ENCODE peak calls at places on chromosome X, in nine cellular contexts. Y is psoas muscle, K is HFF-Myc, E is tibial nerve, J is astrocyte of the spinal cord, Q is mucosa of descending colon, B is brain microvascular endothelial cell, R is heart right ventricle, X is PC-9. F is an unnamed sample.

GRCh38 chrX:75131973-75132627 is 24.0 kb downstream of the ABCB7 start:
- DNase-seq in Y (peak), K (no peak), E (no peak), J (no peak), Q (no peak), B (no peak), R (peak), X (no peak), F (no peak)

GRCh38 chrX:2172359-2172758 is 328.4 kb downstream of the DHRSX start:
- DNase-seq in Y (no peak), K (no peak), E (no peak), J (no peak), Q (no peak), B (no peak), R (no peak), X (no peak), F (no peak)

GRCh38 chrX:45009371-45010000 is 136.5 kb downstream of the KDM6A start:
- DNase-seq in Y (no peak), K (no peak), E (no peak), J (peak), Q (no peak), B (no peak), R (no peak), X (no peak), F (no peak)

GRCh38 chrX:150729956-150730355 is 36.8 kb downstream of the MTMR1 start:
- DNase-seq in Y (no peak), K (no peak), E (no peak), J (no peak), Q (no peak), B (no peak), R (no peak), X (no peak), F (no peak)

GRCh38 chrX:101452051-101452450 is 33.2 kb upstream of the ARMCX4 start:
- DNase-seq in Y (no peak), K (no peak), E (no peak), J (no peak), Q (no peak), B (no peak), R (no peak), X (peak), F (no peak)

GRCh38 chrX:24081661-24082154 is 27.0 kb downstream of the EIF2S3 start:
- DNase-seq in Y (peak), K (no peak), E (peak), J (peak), Q (peak), B (peak), R (peak), X (peak), F (peak)

GRCh38 chrX:25343060-25343459 is 327.3 kb upstream of the ARX start:
- DNase-seq in Y (no peak), K (no peak), E (no peak), J (no peak), Q (no peak), B (no peak), R (no peak), X (no peak), F (no peak)

GRCh38 chrX:120769576-120770341 is 105.9 kb downstream of the CT47B1 start:
- DNase-seq in Y (no peak), K (no peak), E (no peak), J (peak), Q (no peak), B (peak), R (no peak), X (peak), F (peak)

GRCh38 chrX:131942045-131942444 is 81.1 kb upstream of the STK26 start:
- DNase-seq in Y (no peak), K (no peak), E (no peak), J (no peak), Q (no peak), B (no peak), R (no peak), X (no peak), F (no peak)

GRCh38 chrX:78944351-78944750 is 840 bp upstream of the P2RY10 start:
- DNase-seq in Y (no peak), K (no peak), E (no peak), J (no peak), Q (no peak), B (no peak), R (no peak), X (no peak), F (no peak)

GRCh38 chrX:133215747-133216146 is 2.4 kb downstream of the TFDP3 start:
- DNase-seq in Y (no peak), K (no peak), E (no peak), J (peak), Q (no peak), B (peak), R (no peak), X (no peak), F (no peak)

GRCh38 chrX:13087322-13088154 is 43.1 kb upstream of the FAM9C start:
- DNase-seq in Y (no peak), K (no peak), E (no peak), J (peak), Q (no peak), B (peak), R (no peak), X (peak), F (peak)

GRCh38 chrX:31572396-31572795 is 500.6 kb upstream of the FTHL17 start:
- DNase-seq in Y (no peak), K (no peak), E (no peak), J (no peak), Q (no peak), B (no peak), R (no peak), X (no peak), F (no peak)

GRCh38 chrX:14777484-14777883 is 95.4 kb downstream of the FANCB start:
- DNase-seq in Y (no peak), K (no peak), E (no peak), J (peak), Q (no peak), B (no peak), R (no peak), X (peak), F (no peak)

GRCh38 chrX:24479924-24480722 is 15.0 kb downstream of the PDK3 start:
- DNase-seq in Y (no peak), K (no peak), E (peak), J (no peak), Q (peak), B (no peak), R (no peak), X (peak), F (no peak)

DNA sequence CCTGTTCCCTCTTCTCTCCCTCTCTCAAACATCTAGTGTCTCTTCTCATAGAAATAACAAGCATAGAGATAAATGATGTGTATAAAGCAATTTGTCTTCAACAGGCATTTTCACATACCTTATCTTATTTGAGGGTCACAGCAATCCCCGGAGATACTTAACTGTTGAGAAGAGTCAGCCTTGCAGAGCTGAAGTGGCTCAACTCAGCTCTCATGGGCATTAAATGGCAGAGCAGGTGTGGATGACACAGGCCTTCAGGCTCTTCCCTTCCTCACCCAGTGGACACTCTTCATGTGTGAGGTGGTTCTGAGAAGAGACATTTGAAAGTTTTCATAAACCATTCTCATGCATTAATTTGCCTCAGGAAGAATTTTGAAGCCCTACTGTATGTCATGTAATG is 134.2 kb downstream of the AFF2 start:
- DNase-seq in Y (no peak), K (no peak), E (no peak), J (no peak), Q (no peak), B (no peak), R (no peak), X (peak), F (no peak)
- H3K4me3 ChIP-seq in Y (no peak), K (no peak), E (no peak), J (no peak), Q (no peak), B (no peak), R (no peak), X (no peak), F (no peak)

GRCh38 chrX:51148848-51149247 is 183.8 kb upstream of the NUDT10 start:
- DNase-seq in Y (no peak), K (no peak), E (no peak), J (no peak), Q (no peak), B (no peak), R (no peak), X (no peak), F (no peak)
- TF ChIP-seq CTCF in Y (no peak), K (no peak), E (no peak), J (no peak), Q (no peak), B (no peak), R (no peak), X (no peak), F (peak)

GRCh38 chrX:153968754-153969124 is 2.9 kb downstream of the HCFC1 start:
- DNase-seq in Y (peak), K (no peak), E (no peak), J (peak), Q (no peak), B (no peak), R (no peak), X (no peak), F (no peak)

GRCh38 chrX:153966841-153967535 is 4.6 kb downstream of the HCFC1 start:
- DNase-seq in Y (peak), K (no peak), E (no peak), J (no peak), Q (no peak), B (no peak), R (no peak), X (no peak), F (no peak)

GRCh38 chrX:153968255-153968654 is 3.4 kb downstream of the HCFC1 start:
- DNase-seq in Y (peak), K (no peak), E (no peak), J (no peak), Q (no peak), B (no peak), R (no peak), X (no peak), F (no peak)

GRCh38 chrX:153966283-153966688 is 5.3 kb downstream of the HCFC1 start:
- DNase-seq in Y (peak), K (no peak), E (no peak), J (peak), Q (no peak), B (no peak), R (no peak), X (no peak), F (no peak)

DNA sequence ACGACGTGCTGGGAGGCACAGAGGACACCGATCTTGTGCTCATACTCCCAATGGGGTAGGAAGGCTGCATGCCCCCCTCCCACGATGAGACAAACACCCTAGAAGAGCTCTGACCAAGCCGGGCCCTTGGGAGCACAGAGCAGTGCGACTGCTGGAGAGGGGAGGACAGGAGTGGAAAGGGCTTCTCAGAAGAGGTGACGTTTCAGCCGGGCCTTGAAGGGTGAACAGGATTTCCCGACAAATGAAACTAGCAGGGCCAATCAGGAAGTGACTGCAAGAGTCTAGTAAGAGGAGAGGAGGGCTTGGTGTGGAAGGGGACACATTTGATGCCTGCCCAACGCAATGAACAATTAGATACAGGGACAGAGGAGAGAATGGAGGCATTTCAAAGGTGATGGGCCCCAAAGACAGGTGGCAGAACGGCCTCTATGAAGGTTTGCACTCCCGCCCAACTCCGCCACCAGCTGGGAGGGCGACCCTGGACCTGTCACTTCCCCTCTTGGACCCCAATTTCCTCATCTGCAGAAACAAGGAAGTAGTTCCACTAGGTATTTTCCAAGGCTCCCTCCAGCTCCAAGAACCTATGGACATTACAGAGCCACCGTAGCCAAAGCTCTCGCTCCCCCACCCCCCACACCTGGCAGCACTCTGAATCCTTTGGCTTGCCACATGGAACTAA is 3.9 kb downstream of the HCFC1 start:
- DNase-seq in Y (no peak), K (no peak), E (no peak), J (no peak), Q (no peak), B (no peak), R (no peak), X (no peak), F (no peak)
- H3K4me3 ChIP-seq in Y (peak), K (peak), E (no peak), J (no peak), Q (no peak), B (no peak), R (peak), X (no peak), F (peak)

GRCh38 chrX:139201924-139202323 is 328.6 kb upstream of the F9 start:
- DNase-seq in Y (no peak), K (no peak), E (no peak), J (no peak), Q (no peak), B (no peak), R (no peak), X (no peak), F (no peak)

GRCh38 chrX:139202742-139203410 is 327.7 kb upstream of the F9 start:
- DNase-seq in Y (peak), K (no peak), E (no peak), J (no peak), Q (no peak), B (no peak), R (no peak), X (no peak), F (no peak)

GRCh38 chrX:139204576-139204902 is 326.0 kb upstream of the F9 start:
- DNase-seq in Y (no peak), K (no peak), E (no peak), J (no peak), Q (no peak), B (no peak), R (no peak), X (no peak), F (no peak)

GRCh38 chrX:139204903-139205667 is 325.5 kb upstream of the F9 start:
- DNase-seq in Y (peak), K (no peak), E (no peak), J (no peak), Q (peak), B (no peak), R (peak), X (no peak), F (no peak)

DNA sequence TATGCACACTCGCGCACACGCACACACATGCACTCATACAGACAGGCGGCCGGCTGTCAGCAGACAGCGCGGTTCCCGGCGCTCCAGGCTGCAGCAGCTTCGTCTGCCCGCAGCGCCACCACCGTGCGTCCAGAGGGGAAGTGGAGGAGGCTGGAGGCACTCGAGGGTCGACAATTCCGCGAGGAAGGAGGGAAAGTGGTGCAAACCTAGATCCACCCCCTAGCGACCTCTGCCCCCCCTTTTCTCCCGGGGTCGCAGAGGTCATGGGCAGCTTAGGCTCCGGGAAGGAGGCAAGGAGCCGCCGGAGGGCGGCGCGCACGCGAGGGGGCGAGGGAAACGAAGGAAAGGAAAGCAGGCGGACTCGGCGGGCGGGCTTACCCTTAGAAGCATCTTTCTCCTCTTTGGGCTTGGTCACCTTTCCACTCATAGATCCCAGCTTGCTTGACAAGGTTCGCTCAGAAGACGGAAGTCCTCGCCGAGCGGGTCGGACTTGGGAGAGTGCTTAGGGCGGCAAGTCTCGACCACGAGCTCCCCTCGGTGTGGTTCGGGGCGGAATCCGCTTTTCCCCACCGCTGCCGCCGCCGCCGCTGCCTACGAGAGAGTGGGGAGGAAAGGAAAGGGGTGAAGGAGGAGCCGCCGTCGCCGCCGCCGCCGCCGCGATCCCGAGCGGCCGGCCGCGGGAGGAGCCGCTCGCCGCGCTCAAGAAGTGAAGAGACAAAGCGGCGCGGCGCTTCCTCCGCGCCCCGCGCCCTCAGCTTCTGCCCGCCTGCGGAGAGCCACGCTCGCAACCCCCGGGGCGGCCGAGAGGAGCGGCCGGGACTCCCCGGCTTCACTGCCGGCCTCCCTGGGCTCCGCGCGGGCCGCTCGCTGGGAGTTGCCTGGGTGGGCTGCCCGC is 326.6 kb upstream of the F9 start:
- DNase-seq in Y (peak), K (no peak), E (no peak), J (no peak), Q (peak), B (no peak), R (peak), X (no peak), F (no peak)
- TF ChIP-seq CTCF in Y (no peak), K (no peak), E (no peak), J (peak), Q (no peak), B (peak), R (no peak), X (no peak), F (no peak)